ENCODE peak calls at places on chromosomes 7 and 10, in six cellular contexts. P is IMR-90, Z is endothelial cell, F is PC-3, C is GM12865, R is neural progenitor cell. J is an unnamed sample.

GRCh38 chr7:68865351-68865885 is 732.9 kb upstream of the AUTS2 start:
- DNase-seq in P (no peak), Z (no peak), R (no peak), C (no peak), F (no peak), J (no peak)

GRCh38 chr7:18530224-18531179 is 35.0 kb downstream of the HDAC9 start:
- DNase-seq in C (peak; percentile 40), F (no peak), R (no peak), P (no peak), Z (no peak), J (no peak)

GRCh38 chr7:149427893-149428292 is 33.0 kb downstream of the ZNF777 start:
- DNase-seq in Z (no peak), F (no peak), P (no peak), R (no peak), C (no peak), J (no peak)

GRCh38 chr10:87771871-87772500 is 46.0 kb downstream of the ATAD1 start:
- DNase-seq in P (peak; percentile 20), R (peak; percentile 49), Z (no peak), C (peak; percentile 27), F (peak; percentile 59), J (peak; percentile 12)

GRCh38 chr10:30039567-30039966 is 19.8 kb downstream of the JCAD start:
- DNase-seq in Z (no peak), F (no peak), R (no peak), P (no peak), C (no peak), J (no peak)

GRCh38 chr7:98618786-98619185 is 1.7 kb downstream of the NPTX2 start:
- DNase-seq in P (no peak), Z (no peak), R (no peak), F (no peak), C (no peak), J (no peak)

GRCh38 chr10:102046095-102046494 is 9.9 kb downstream of the ARMH3 start:
- DNase-seq in Z (no peak), P (no peak), F (no peak), R (no peak), C (no peak), J (no peak)

GRCh38 chr10:109922353-109922975 is 847 bp downstream of the XPNPEP1 start:
- DNase-seq in Z (no peak), C (no peak), P (no peak), F (no peak), R (no peak), J (no peak)

GRCh38 chr7:104723001-104723400 is 291.0 kb upstream of the KMT2E start:
- DNase-seq in R (no peak), P (no peak), Z (no peak), F (no peak), C (no peak), J (no peak)

GRCh38 chr10:100103581-100103980 is 21.9 kb upstream of the CPN1 start:
- DNase-seq in F (no peak), C (no peak), P (peak; percentile 31), Z (no peak), R (no peak), J (no peak)

GRCh38 chr7:93028610-93029009 is 89.2 kb downstream of the SAMD9 start:
- DNase-seq in F (no peak), R (no peak), C (no peak), Z (no peak), P (no peak), J (no peak)

GRCh38 chr10:88657901-88658300 is 6.3 kb upstream of the LIPF start:
- DNase-seq in P (peak; percentile 80), R (no peak), C (no peak), Z (no peak), F (no peak), J (no peak)

GRCh38 chr10:102492983-102493382 is 9.5 kb downstream of the ACTR1A start:
- DNase-seq in R (no peak), F (no peak), Z (no peak), C (no peak), P (no peak), J (no peak)

GRCh38 chr7:116231543-116232401 is 21.4 kb downstream of the TES start:
- DNase-seq in Z (no peak), F (peak; percentile 78), R (no peak), P (peak; percentile 67), C (no peak), J (no peak)

GRCh38 chr10:129953541-129954031 is 10.5 kb downstream of the EBF3 start:
- DNase-seq in F (no peak), C (no peak), P (no peak), Z (no peak), R (no peak), J (no peak)

GRCh38 chr7:75727881-75728592 is 10.7 kb downstream of the HIP1 start:
- DNase-seq in C (peak; percentile 55), P (peak; percentile 52), R (no peak), Z (no peak), F (peak; percentile 92), J (no peak)

GRCh38 chr10:61752111-61753011 is 89.6 kb downstream of the CABCOCO1 start:
- DNase-seq in P (peak; percentile 51), F (peak; percentile 98), Z (no peak), R (no peak), C (peak; percentile 28), J (no peak)

GRCh38 chr7:81460646-81461045 is 309.2 kb downstream of the HGF start:
- DNase-seq in F (no peak), C (no peak), P (no peak), R (no peak), Z (no peak), J (no peak)

GRCh38 chr7:20223356-20223755 is 6.2 kb upstream of the MACC1 start:
- DNase-seq in P (peak; percentile 63), F (no peak), C (no peak), R (no peak), Z (no peak), J (no peak)

GRCh38 chr10:7941576-7941975 is 112.9 kb upstream of the GATA3 start:
- DNase-seq in F (no peak), R (no peak), Z (no peak), C (no peak), P (no peak), J (no peak)

GRCh38 chr10:69640196-69640980 is 10.3 kb downstream of the FAM241B start:
- DNase-seq in F (no peak), P (no peak), Z (no peak), C (no peak), R (no peak), J (no peak)

GRCh38 chr10:34969171-34969570 is 121.0 kb downstream of the CUL2 start:
- DNase-seq in P (no peak), F (no peak), Z (no peak), R (no peak), C (no peak), J (no peak)

GRCh38 chr7:30237271-30237695 is 47.1 kb upstream of the ZNRF2 start:
- DNase-seq in R (no peak), C (peak; percentile 37), P (no peak), Z (no peak), F (no peak), J (no peak)

GRCh38 chr7:111796671-111797070 is 234.4 kb upstream of the IMMP2L start:
- DNase-seq in F (no peak), Z (no peak), C (peak; percentile 25), P (peak; percentile 4), R (no peak), J (no peak)

GRCh38 chr10:77556990-77557601 is 80.5 kb downstream of the KCNMA1 start:
- DNase-seq in C (no peak), Z (no peak), R (peak; percentile 53), P (no peak), F (peak; percentile 63), J (no peak)

DNA sequence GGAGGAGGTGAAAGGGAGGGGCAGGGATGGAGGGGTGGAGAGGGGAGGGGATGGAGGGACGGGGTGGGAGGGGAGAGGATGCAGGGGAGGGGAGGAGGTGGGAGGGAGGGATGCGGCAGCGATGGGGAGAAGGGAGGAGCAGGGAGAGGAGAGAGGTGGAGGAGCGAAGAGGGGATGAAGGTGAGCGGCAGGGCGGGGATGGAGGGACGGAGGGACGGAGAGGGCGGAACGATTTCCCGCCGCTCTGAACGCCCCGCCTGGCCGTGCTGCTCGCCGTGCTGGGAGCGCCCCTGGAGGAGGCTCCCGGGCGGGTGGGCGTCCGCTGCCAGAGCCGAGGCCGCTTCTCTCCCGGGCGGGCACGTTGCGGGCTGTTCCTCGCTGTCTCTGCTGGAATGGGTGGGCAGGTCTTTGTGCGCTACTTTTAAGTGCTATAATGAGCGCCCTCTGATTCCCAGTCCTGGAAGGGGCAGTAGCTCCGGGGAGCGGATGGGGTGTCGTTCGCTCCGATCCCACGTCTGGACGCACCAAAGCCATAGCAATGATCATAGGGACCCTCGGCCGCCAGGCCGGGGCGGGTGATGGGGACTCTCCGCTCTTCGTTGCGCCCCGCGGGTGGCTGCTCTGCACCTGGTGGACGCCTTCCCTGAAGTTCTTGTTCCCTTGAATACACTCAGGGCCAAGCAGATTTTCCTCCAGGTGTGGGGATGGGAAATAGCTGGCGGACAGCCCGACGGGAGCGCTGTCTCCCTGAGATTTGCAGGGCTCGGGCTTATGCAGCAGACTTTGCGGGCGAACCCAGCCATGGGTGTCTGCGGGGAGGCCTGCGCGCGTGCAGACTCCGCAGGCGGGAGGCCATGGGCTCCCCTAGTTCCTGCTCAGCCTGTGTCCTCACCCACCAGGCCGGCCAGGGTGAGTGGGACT is 81.1 kb upstream of the CPXM2 start:
- DNase-seq in Z (peak; percentile 52), R (peak; percentile 80), C (no peak), F (no peak), P (no peak), J (no peak)
- TF ChIP-seq CTCF in Z (no peak), R (peak; percentile 37), C (no peak), F (no peak), P (no peak), J (no peak)

GRCh38 chr10:6145414-6145978 is 56.7 kb downstream of the RBM17 start:
- DNase-seq in F (no peak), P (no peak), Z (peak; percentile 44), C (no peak), R (peak; percentile 81), J (no peak)
- TF ChIP-seq CTCF in F (no peak), P (no peak), Z (no peak), C (no peak), R (no peak), J (no peak)

GRCh38 chr10:119149157-119149556 is 16.4 kb downstream of the SFXN4 start:
- DNase-seq in P (no peak), C (no peak), Z (no peak), F (no peak), R (no peak), J (no peak)
- TF ChIP-seq CTCF in P (no peak), C (no peak), Z (no peak), F (no peak), R (no peak), J (no peak)

DNA sequence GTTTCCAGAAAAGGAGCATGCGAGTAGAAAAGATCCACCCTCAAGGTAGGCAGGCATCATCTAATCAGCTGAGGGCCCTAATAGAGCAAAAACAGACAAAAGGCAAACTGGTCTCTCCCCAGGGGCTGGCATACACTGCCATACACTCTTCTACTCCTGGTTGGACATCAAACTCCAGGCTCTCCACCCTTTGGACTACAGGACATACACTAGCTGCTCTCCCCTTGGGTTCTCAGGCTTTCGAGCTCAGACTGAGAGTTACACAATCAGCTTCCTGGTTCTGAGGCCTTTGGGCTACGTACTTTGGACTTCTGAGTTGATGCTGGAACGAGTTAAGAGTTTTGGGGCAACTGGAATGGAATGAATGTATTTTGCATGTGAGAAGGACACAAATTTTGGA is 50.9 kb upstream of the TM9SF3 start:
- DNase-seq in P (no peak), Z (no peak), R (no peak), C (no peak), F (no peak), J (no peak)
- TF ChIP-seq CTCF in P (no peak), Z (no peak), R (no peak), C (no peak), F (no peak), J (no peak)